ENCODE peak calls at places on chromosomes 4 and X, in five cellular contexts. E is IMR-90, O is neuronal stem cell, U is mesendoderm, J is H9. D is an unnamed sample.

GRCh38 chrX:150569155-150569477 is 695 bp downstream of the MTM1 start:
- DNase-seq in E (peak), O (no peak), U (no peak), J (no peak), D (no peak)

GRCh38 chr4:13917010-13917409 is 289.5 kb upstream of the BOD1L1 start:
- DNase-seq in E (peak), O (no peak), U (no peak), J (no peak), D (peak)

GRCh38 chr4:100977746-100978397 is 369.5 kb downstream of the PPP3CA start:
- DNase-seq in E (no peak), O (no peak), U (no peak), J (no peak), D (no peak)

GRCh38 chr4:41795796-41796195 is 47.3 kb upstream of the PHOX2B start:
- DNase-seq in E (no peak), O (no peak), U (no peak), J (no peak), D (no peak)

GRCh38 chr4:6177587-6178197 is 22.7 kb downstream of the JAKMIP1 start:
- DNase-seq in E (no peak), O (no peak), U (peak), J (no peak), D (no peak)

GRCh38 chr4:94582517-94582916 is 130.8 kb downstream of the PDLIM5 start:
- DNase-seq in E (no peak), O (no peak), U (no peak), J (no peak), D (peak)

GRCh38 chrX:141733371-141733770 is 34.8 kb upstream of the SPANXD start:
- DNase-seq in E (peak), O (no peak), U (no peak), J (no peak), D (no peak)

GRCh38 chr4:83234902-83235644 is 49.5 kb downstream of the COQ2 start:
- DNase-seq in E (no peak), O (no peak), U (peak), J (no peak), D (no peak)

GRCh38 chr4:23934915-23935314 is 45.1 kb upstream of the PPARGC1A start:
- DNase-seq in E (peak), O (no peak), U (peak), J (no peak), D (peak)

GRCh38 chr4:146450524-146450923 is 71.2 kb downstream of the SLC10A7 start:
- DNase-seq in E (peak), O (no peak), U (no peak), J (no peak), D (peak)

GRCh38 chrX:136711147-136711546 is 63.2 kb downstream of the CD40LG start:
- DNase-seq in E (peak), O (no peak), U (peak), J (peak), D (peak)

GRCh38 chrX:119505945-119506344 is 37.7 kb downstream of the SLC25A5 start:
- DNase-seq in E (no peak), O (no peak), U (no peak), J (no peak), D (no peak)

GRCh38 chr4:37726666-37727065 is 40.5 kb upstream of the RELL1 start:
- DNase-seq in E (peak), O (no peak), U (no peak), J (no peak), D (no peak)

GRCh38 chr4:159178147-159178541 is 75.3 kb downstream of the RAPGEF2 start:
- DNase-seq in E (peak), O (no peak), U (no peak), J (no peak), D (peak)

GRCh38 chr4:22597471-22597870 is 81.6 kb upstream of the ADGRA3 start:
- DNase-seq in E (no peak), O (no peak), U (no peak), J (no peak), D (no peak)

GRCh38 chrX:19440713-19441112 is 74.6 kb downstream of the MAP3K15 start:
- DNase-seq in E (peak), O (no peak), U (no peak), J (no peak), D (peak)

GRCh38 chr4:702618-703048 is 3.0 kb upstream of the PCGF3 start:
- DNase-seq in E (no peak), O (no peak), U (no peak), J (no peak), D (no peak)

DNA sequence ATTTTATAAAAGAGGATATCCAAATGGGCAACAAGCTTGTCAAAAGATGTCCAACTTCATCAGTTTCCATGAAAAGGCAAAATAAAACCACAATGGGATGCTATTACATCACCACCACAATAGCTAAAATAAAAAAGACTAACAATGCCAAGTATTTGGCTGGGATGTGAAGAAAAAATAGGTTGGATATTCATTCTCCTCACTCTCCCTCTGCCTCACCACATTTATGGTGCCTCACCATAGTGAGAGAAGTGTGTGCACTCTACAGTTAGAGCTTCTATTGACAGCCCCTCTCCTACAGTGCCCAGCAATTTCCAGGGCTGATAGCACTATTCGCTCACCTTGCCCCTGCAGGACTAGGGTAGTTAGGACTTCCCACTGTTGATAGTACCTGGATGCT is 25.5 kb downstream of the VEGFC start:
- DNase-seq in E (peak), O (no peak), U (no peak), J (no peak), D (no peak)
- H2BK15ac ChIP-seq in E (no peak), O (no peak), U (no peak), J (no peak), D (no peak)

GRCh38 chr4:139018501-139018900 is 2.9 kb downstream of the NOCT start:
- DNase-seq in E (peak), O (no peak), U (no peak), J (no peak), D (no peak)

GRCh38 chr4:139015948-139016451 is 419 bp downstream of the NOCT start:
- DNase-seq in E (peak), O (no peak), U (peak), J (no peak), D (peak)

GRCh38 chr4:139020384-139020783 is 4.8 kb downstream of the NOCT start:
- DNase-seq in E (no peak), O (no peak), U (peak), J (peak), D (no peak)

GRCh38 chr4:139017861-139018260 is 2.3 kb downstream of the NOCT start:
- DNase-seq in E (no peak), O (no peak), U (no peak), J (no peak), D (no peak)

GRCh38 chr4:139018971-139019758 is 3.6 kb downstream of the NOCT start:
- DNase-seq in E (peak), O (no peak), U (no peak), J (no peak), D (no peak)
- H2BK15ac ChIP-seq in E (no peak), O (no peak), U (no peak), J (no peak), D (no peak)

GRCh38 chrX:789096-789495 is 158.5 kb downstream of the SHOX start:
- DNase-seq in E (no peak), O (no peak), U (no peak), J (no peak), D (no peak)

GRCh38 chrX:790031-790430 is 159.4 kb downstream of the SHOX start:
- DNase-seq in E (no peak), O (no peak), U (peak), J (peak), D (no peak)

GRCh38 chrX:793216-793770 is 162.7 kb downstream of the SHOX start:
- DNase-seq in E (no peak), O (no peak), U (no peak), J (peak), D (no peak)

GRCh38 chrX:791479-792034 is 161.0 kb downstream of the SHOX start:
- DNase-seq in E (no peak), O (no peak), U (peak), J (peak), D (no peak)

GRCh38 chrX:790780-791360 is 160.3 kb downstream of the SHOX start:
- DNase-seq in E (no peak), O (no peak), U (no peak), J (no peak), D (no peak)
- H2BK15ac ChIP-seq in E (no peak), O (no peak), U (no peak), J (no peak), D (no peak)

GRCh38 chr4:4182835-4183568 is 43.7 kb downstream of the OTOP1 start:
- DNase-seq in E (no peak), O (peak), U (peak), J (peak), D (no peak)

DNA sequence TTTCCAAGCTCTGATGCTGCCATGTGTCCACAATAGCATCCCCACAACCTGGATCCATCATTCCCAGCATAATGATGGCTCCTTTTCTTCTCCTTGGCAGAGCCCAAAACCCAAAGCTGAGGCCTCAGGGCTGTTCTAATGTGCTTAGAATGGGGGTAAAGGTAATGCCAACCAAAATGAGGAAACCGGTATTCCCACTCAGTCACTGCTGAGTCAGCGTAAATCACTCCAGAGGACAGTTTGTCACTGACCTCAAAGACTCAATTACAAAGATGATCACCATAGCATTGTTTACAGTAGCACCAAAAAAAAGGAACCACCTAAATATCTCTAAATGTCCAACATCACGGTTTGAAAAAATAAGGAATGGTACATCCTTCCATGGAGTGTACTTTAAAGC is 41.2 kb downstream of the OTOP1 start:
- DNase-seq in E (no peak), O (no peak), U (no peak), J (no peak), D (no peak)
- H2BK15ac ChIP-seq in E (no peak), O (no peak), U (no peak), J (no peak), D (no peak)

GRCh38 chrX:2682582-2683177 is 8.4 kb upstream of the CD99 start:
- DNase-seq in E (peak), O (no peak), U (no peak), J (no peak), D (peak)
- H2BK15ac ChIP-seq in E (no peak), O (no peak), U (no peak), J (no peak), D (no peak)

GRCh38 chr4:75935628-75936027 is 5.2 kb downstream of the NAAA start:
- DNase-seq in E (no peak), O (no peak), U (no peak), J (no peak), D (no peak)

GRCh38 chr4:75940692-75941253 is at the start of gene NAAA:
- DNase-seq in E (peak), O (peak), U (peak), J (peak), D (peak)

GRCh38 chr4:75939890-75940691 is 722 bp downstream of the NAAA start:
- DNase-seq in E (peak), O (peak), U (peak), J (peak), D (peak)
- H2BK15ac ChIP-seq in E (peak), O (no peak), U (no peak), J (no peak), D (peak)

DNA sequence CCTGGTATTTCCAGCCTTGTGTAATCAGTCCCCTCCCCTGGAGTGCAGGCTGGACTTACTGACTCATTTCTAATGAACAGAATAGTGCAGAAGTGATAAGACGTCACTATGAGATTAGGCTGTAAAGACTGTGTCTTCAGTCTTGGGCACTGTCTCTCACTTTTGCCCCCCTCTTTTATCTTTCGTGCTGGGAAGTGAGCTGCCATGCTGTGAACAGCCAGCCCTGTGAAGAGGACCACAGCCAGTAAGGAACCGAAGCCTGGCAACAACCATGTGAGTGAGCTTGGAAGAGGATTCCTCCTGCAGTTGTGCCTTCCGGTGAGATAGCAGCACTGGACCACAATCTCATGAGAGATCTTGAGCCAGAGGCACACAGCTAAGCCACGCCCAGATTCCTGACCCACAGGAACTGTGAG is 67.5 kb upstream of the GPR34 start:
- DNase-seq in E (peak), O (no peak), U (peak), J (peak), D (peak)
- H2BK15ac ChIP-seq in E (no peak), O (no peak), U (no peak), J (no peak), D (no peak)

GRCh38 chr4:184169225-184169867 is 48.3 kb downstream of the ENPP6 start:
- DNase-seq in E (no peak), O (no peak), U (peak), J (peak), D (no peak)
- H2BK15ac ChIP-seq in E (no peak), O (no peak), U (no peak), J (no peak), D (no peak)